ENCODE peak calls at places on chromosomes 4 and X, in four cellular contexts. C is PC-9, K is PC-3, R is MM.1S. O is an unnamed sample.

GRCh38 chr4:129218355-129218754 is 122.4 kb downstream of the C4orf33 start:
- DNase-seq in C (no peak), K (peak; percentile 53), R (no peak), O (peak; percentile 18)

GRCh38 chrX:147522986-147523385 is 388.7 kb upstream of the FMR1 start:
- DNase-seq in C (no peak), K (no peak), R (no peak), O (no peak)

GRCh38 chr4:168199262-168199957 is 107.1 kb downstream of the ANXA10 start:
- DNase-seq in C (no peak), K (no peak), R (no peak), O (no peak)

GRCh38 chr4:124640037-124640730 is 72.3 kb downstream of the ANKRD50 start:
- DNase-seq in C (peak; percentile 78), K (peak; percentile 96), R (no peak), O (peak; percentile 88)

GRCh38 chrX:134236690-134237362 is at the start of gene CCDC160:
- DNase-seq in C (peak; percentile 52), K (peak; percentile 51), R (peak; percentile 52), O (peak; percentile 38)

GRCh38 chr4:25092139-25092538 is 61.4 kb upstream of the LGI2 start:
- DNase-seq in C (no peak), K (no peak), R (no peak), O (no peak)

GRCh38 chr4:77037736-77038135 is 38.1 kb downstream of the CCNI start:
- DNase-seq in C (no peak), K (no peak), R (no peak), O (peak; percentile 64)

GRCh38 chr4:7326306-7326692 is 108.4 kb downstream of the PSAPL1 start:
- DNase-seq in C (no peak), K (no peak), R (no peak), O (no peak)

GRCh38 chrX:154531626-154532025 is 15.0 kb downstream of the G6PD start:
- DNase-seq in C (no peak), K (no peak), R (no peak), O (no peak)

GRCh38 chrX:105876658-105877057 is 54.3 kb downstream of the NRK start:
- DNase-seq in C (no peak), K (peak; percentile 64), R (peak; percentile 49), O (no peak)

GRCh38 chr4:116588783-116589182 is 496.6 kb downstream of the TRAM1L1 start:
- DNase-seq in C (no peak), K (no peak), R (no peak), O (no peak)

GRCh38 chr4:76486588-76487276 is 51.7 kb downstream of the SHROOM3 start:
- DNase-seq in C (no peak), K (no peak), R (peak; percentile 78), O (no peak)

GRCh38 chr4:53116959-53117358 is 248.9 kb downstream of the SCFD2 start:
- DNase-seq in C (no peak), K (no peak), R (no peak), O (peak; percentile 12)

GRCh38 chrX:37796805-37797204 is 16.9 kb downstream of the CYBB start:
- DNase-seq in C (no peak), K (no peak), R (peak; percentile 67), O (peak; percentile 1)

GRCh38 chrX:23394421-23394820 is 59.8 kb downstream of the PTCHD1 start:
- DNase-seq in C (no peak), K (peak; percentile 43), R (peak; percentile 36), O (no peak)

GRCh38 chr4:150722908-150723362 is 141.0 kb downstream of the MAB21L2 start:
- DNase-seq in C (no peak), K (peak; percentile 2), R (no peak), O (no peak)

GRCh38 chr4:89658701-89659024 is 178.3 kb downstream of the SNCA start:
- DNase-seq in C (no peak), K (no peak), R (peak; percentile 51), O (no peak)
- H3K4me2 ChIP-seq in C (no peak overlapping the region), K (no peak overlapping the region), R (peak overlapping the region; percentile 62), O (no peak overlapping the region)

GRCh38 chr4:38099908-38100407 is 139.8 kb downstream of the PTTG2 start:
- DNase-seq in C (no peak), K (no peak), R (no peak), O (peak; percentile 93)
- H3K27ac ChIP-seq in C (no peak overlapping the region), K (no peak overlapping the region), R (no peak overlapping the region), O (no peak overlapping the region)

GRCh38 chr4:337143-337931 is at the start of gene ZNF141:
- DNase-seq in C (peak; percentile 80), K (peak; percentile 93), R (no peak), O (peak; percentile 97)

GRCh38 chr4:340011-340410 is 2.4 kb downstream of the ZNF141 start:
- DNase-seq in C (no peak), K (no peak), R (no peak), O (no peak)

GRCh38 chr4:337932-338758 is 531 bp downstream of the ZNF141 start:
- DNase-seq in C (no peak), K (no peak), R (no peak), O (peak; percentile 53)

GRCh38 chr4:336893-337142 is 796 bp upstream of the ZNF141 start:
- DNase-seq in C (no peak), K (peak; percentile 3), R (no peak), O (no peak)

GRCh38 chr4:338759-339097 is 1.1 kb downstream of the ZNF141 start:
- DNase-seq in C (no peak), K (no peak), R (no peak), O (no peak)
- H3K9me3 ChIP-seq in C (peaks cover 4% of the 10 kb centered on the region), K (peaks cover 4% of the 10 kb centered on the region), R (no peaks in the 10 kb centered on the region), O (no peaks in the 10 kb centered on the region)

DNA sequence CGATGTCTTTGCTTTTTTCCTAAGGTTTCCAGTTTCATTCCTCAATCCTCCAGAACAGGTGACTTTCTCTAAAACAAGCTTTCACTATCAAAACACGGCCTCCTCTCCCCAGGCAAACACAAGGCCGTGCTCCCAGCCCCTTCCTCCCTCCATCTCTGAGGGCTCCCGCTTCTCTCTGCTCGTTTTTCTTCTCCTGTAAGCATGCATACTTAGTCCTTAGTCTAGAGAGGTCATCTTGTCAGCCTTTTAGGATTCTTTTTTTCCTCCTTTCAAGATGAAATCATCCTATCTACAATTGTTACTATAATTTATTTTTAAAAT is 18.7 kb downstream of the DCTD start:
- DNase-seq in C (no peak), K (no peak), R (no peak), O (no peak)
- H3K4me2 ChIP-seq in C (no peak overlapping the region), K (no peak overlapping the region), R (no peak overlapping the region), O (no peak overlapping the region)

DNA sequence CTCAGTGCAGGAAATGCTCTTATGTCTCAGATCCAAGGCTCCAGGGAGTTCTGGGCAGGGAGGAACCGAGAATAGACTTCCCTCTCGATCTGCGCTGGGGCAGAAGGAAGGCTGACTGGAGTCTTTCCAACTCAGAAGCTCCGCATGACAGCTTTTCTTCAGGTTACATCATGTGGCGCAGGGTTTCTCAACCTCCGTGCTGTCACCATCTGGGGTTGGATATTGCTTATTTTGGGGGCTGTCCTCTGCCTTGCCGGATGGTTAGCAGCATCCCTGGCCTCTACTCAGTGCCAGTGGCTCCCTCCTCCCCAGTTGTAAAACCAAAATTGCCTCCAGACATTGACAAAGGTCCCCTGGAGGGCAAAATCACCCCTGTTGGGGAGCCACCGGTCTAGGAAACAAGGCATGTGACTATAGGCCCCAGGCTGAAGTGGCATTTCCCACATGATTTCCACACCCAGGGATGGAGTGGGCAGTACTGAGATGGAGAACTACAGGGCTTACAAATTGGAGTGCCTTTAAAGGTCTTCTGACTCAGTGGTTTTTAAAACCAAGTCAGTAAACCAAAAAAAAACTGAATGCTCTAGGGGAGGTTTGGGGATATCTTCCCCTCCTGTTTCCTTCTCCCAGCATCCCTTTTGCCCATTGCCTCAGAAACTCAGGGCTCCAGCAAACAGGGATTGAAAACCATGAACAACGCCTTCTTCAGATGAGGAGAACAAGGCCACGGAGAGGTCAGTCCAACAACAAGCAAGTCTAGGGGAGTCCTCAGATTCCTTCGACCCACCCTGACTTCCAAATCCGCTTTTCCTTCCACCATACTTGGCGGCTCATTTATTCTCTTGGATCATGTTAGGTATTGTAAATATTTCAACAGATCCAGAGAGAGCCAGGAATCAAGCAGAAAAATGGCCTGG is 21.6 kb downstream of the REELD1 start:
- DNase-seq in C (no peak), K (no peak), R (no peak), O (no peak)
- H3K27ac ChIP-seq in C (no peak overlapping the region), K (no peak overlapping the region), R (no peak overlapping the region), O (no peak overlapping the region)

DNA sequence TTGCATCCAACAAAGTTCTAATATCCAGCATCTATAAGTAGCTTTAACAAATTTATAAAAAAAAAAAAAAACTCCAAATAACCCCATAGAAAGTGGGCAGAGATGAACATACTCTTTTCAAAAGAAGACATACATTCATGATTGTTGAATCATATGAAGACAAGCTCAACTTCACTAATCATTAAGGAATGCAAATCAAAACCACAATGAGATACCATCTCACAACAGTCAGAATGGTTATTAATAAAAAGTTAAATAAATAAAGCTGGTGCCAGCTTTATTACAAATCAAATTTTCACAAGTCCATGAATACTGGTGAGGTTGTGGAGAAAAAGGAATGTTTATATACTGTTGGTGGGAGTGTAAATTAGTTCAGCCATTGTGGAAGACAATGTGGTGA is 592.0 kb downstream of the IQCM start:
- DNase-seq in C (peak; percentile 34), K (peak; percentile 70), R (no peak), O (peak; percentile 83)
- H3K9me3 ChIP-seq in C (peaks cover 6% of the 10 kb centered on the region), K (no peaks in the 10 kb centered on the region), R (no peaks in the 10 kb centered on the region), O (no peaks in the 10 kb centered on the region)

GRCh38 chr4:43496602-43497001 is 604.1 kb downstream of the GRXCR1 start:
- DNase-seq in C (no peak), K (no peak), R (no peak), O (no peak)
- H3K4me2 ChIP-seq in C (no peak overlapping the region), K (no peak overlapping the region), R (peak overlapping the region; percentile 45), O (peak overlapping the region; percentile 77)